ENCODE peak calls at places on chromosomes 11 and 22, in ten cellular contexts. One of them, this sample, is unnamed.

GRCh38 chr11:316031-316701 is 2.3 kb downstream of the IFITM1 start:
- DNase-seq in A673: no peak
- DNase-seq in Peyer's patch: no peak
- DNase-seq in breast epithelium: no peak
- DNase-seq in lower lobe of right lung: peak; percentile 54
- DNase-seq in tibial nerve: no peak
- DNase-seq in HepG2: no peak
- DNase-seq in pancreas: peak; percentile 47
- DNase-seq in CD8-positive, alpha-beta memory T cell: peak; percentile 54
- DNase-seq in AG04450: no peak
- DNase-seq in this sample: no peak

GRCh38 chr11:134372536-134372935 is 39.5 kb downstream of the B3GAT1 start:
- DNase-seq in A673: no peak
- DNase-seq in Peyer's patch: no peak
- DNase-seq in breast epithelium: peak; percentile 28
- DNase-seq in lower lobe of right lung: no peak
- DNase-seq in tibial nerve: no peak
- DNase-seq in HepG2: no peak
- DNase-seq in pancreas: no peak
- DNase-seq in CD8-positive, alpha-beta memory T cell: no peak
- DNase-seq in AG04450: no peak
- DNase-seq in this sample: no peak

GRCh38 chr11:13105237-13105844 is 96.2 kb downstream of the RASSF10 start:
- DNase-seq in A673: no peak
- DNase-seq in Peyer's patch: no peak
- DNase-seq in breast epithelium: no peak
- DNase-seq in lower lobe of right lung: no peak
- DNase-seq in tibial nerve: no peak
- DNase-seq in HepG2: no peak
- DNase-seq in pancreas: peak; percentile 33
- DNase-seq in CD8-positive, alpha-beta memory T cell: no peak
- DNase-seq in AG04450: no peak
- DNase-seq in this sample: no peak

GRCh38 chr22:46031965-46032851 is 55.2 kb upstream of the WNT7B start:
- DNase-seq in A673: no peak
- DNase-seq in Peyer's patch: no peak
- DNase-seq in breast epithelium: peak; percentile 45
- DNase-seq in lower lobe of right lung: peak; percentile 36
- DNase-seq in tibial nerve: no peak
- DNase-seq in HepG2: no peak
- DNase-seq in pancreas: peak; percentile 47
- DNase-seq in CD8-positive, alpha-beta memory T cell: no peak
- DNase-seq in AG04450: no peak
- DNase-seq in this sample: no peak

GRCh38 chr11:71181566-71181965 is 70.8 kb downstream of the SHANK2 start:
- DNase-seq in A673: no peak
- DNase-seq in Peyer's patch: no peak
- DNase-seq in breast epithelium: no peak
- DNase-seq in lower lobe of right lung: no peak
- DNase-seq in tibial nerve: no peak
- DNase-seq in HepG2: no peak
- DNase-seq in pancreas: no peak
- DNase-seq in CD8-positive, alpha-beta memory T cell: no peak
- DNase-seq in AG04450: no peak
- DNase-seq in this sample: no peak

GRCh38 chr11:57460756-57461749 is 725 bp downstream of the RTN4RL2 start:
- DNase-seq in A673: no peak
- DNase-seq in Peyer's patch: no peak
- DNase-seq in breast epithelium: no peak
- DNase-seq in lower lobe of right lung: no peak
- DNase-seq in tibial nerve: no peak
- DNase-seq in HepG2: no peak
- DNase-seq in pancreas: peak; percentile 64
- DNase-seq in CD8-positive, alpha-beta memory T cell: no peak
- DNase-seq in AG04450: no peak
- DNase-seq in this sample: no peak

GRCh38 chr11:45026835-45027234 is 76.2 kb upstream of the TP53I11 start:
- DNase-seq in A673: no peak
- DNase-seq in Peyer's patch: no peak
- DNase-seq in breast epithelium: no peak
- DNase-seq in lower lobe of right lung: no peak
- DNase-seq in tibial nerve: no peak
- DNase-seq in HepG2: no peak
- DNase-seq in pancreas: no peak
- DNase-seq in CD8-positive, alpha-beta memory T cell: no peak
- DNase-seq in AG04450: no peak
- DNase-seq in this sample: no peak

GRCh38 chr11:62958547-62959071 is 26.2 kb downstream of the SLC22A6 start:
- DNase-seq in A673: peak; percentile 58
- DNase-seq in Peyer's patch: no peak
- DNase-seq in breast epithelium: no peak
- DNase-seq in lower lobe of right lung: no peak
- DNase-seq in tibial nerve: no peak
- DNase-seq in HepG2: no peak
- DNase-seq in pancreas: no peak
- DNase-seq in CD8-positive, alpha-beta memory T cell: no peak
- DNase-seq in AG04450: peak; percentile 4
- DNase-seq in this sample: no peak

GRCh38 chr11:67303989-67304411 is 670 bp downstream of the SSH3 start:
- DNase-seq in A673: no peak
- DNase-seq in Peyer's patch: no peak
- DNase-seq in breast epithelium: peak; percentile 67
- DNase-seq in lower lobe of right lung: peak; percentile 71
- DNase-seq in tibial nerve: no peak
- DNase-seq in HepG2: no peak
- DNase-seq in pancreas: peak; percentile 67
- DNase-seq in CD8-positive, alpha-beta memory T cell: peak; percentile 29
- DNase-seq in AG04450: no peak
- DNase-seq in this sample: no peak

GRCh38 chr11:67303132-67303988 is at the start of gene SSH3:
- DNase-seq in A673: peak; percentile 58
- DNase-seq in Peyer's patch: peak; percentile 60
- DNase-seq in breast epithelium: peak; percentile 73
- DNase-seq in lower lobe of right lung: peak; percentile 92
- DNase-seq in tibial nerve: peak; percentile 75
- DNase-seq in HepG2: peak; percentile 56
- DNase-seq in pancreas: peak; percentile 91
- DNase-seq in CD8-positive, alpha-beta memory T cell: peak; percentile 24
- DNase-seq in AG04450: no peak
- DNase-seq in this sample: peak; percentile 64

GRCh38 chr11:67306769-67307544 is 3.6 kb downstream of the SSH3 start:
- DNase-seq in A673: no peak
- DNase-seq in Peyer's patch: no peak
- DNase-seq in breast epithelium: no peak
- DNase-seq in lower lobe of right lung: no peak
- DNase-seq in tibial nerve: no peak
- DNase-seq in HepG2: no peak
- DNase-seq in pancreas: peak; percentile 28
- DNase-seq in CD8-positive, alpha-beta memory T cell: no peak
- DNase-seq in AG04450: no peak
- DNase-seq in this sample: no peak

GRCh38 chr11:67302571-67303131 is 679 bp upstream of the SSH3 start:
- DNase-seq in A673: no peak
- DNase-seq in Peyer's patch: no peak
- DNase-seq in breast epithelium: peak; percentile 58
- DNase-seq in lower lobe of right lung: peak; percentile 85
- DNase-seq in tibial nerve: no peak
- DNase-seq in HepG2: no peak
- DNase-seq in pancreas: peak; percentile 63
- DNase-seq in CD8-positive, alpha-beta memory T cell: no peak
- DNase-seq in AG04450: no peak
- DNase-seq in this sample: no peak

DNA sequence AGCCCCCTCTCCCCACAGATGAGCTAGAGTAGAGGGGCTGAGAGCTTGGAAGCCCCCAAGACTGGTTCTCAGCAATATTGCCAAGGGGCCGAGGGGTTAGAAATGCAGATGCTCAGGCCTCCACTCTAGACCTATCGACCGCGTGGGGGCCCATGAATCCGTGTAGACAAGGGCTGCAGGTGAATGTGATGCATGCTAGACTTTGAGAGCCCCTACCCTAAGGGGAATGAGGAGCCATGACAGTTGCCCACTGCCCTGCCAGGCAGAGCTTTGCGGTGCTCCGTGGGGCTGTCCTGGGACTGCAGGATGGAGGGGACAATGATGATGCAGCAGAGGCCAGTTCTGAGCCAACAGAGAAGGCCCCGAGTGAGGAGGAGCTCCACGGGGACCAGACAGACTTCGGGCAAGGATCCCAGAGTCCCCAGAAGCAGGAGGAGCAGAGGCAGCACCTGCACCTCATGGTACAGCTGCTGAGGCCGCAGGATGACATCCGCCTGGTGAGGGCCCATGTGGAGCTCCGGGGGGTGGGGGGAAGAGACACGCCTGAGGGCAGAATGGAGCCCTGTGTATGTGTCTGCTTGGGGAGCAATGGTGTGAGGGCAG is 1.3 kb downstream of the SSH3 start:
- DNase-seq in A673: no peak
- DNase-seq in Peyer's patch: no peak
- DNase-seq in breast epithelium: peak; percentile 50
- DNase-seq in lower lobe of right lung: peak; percentile 39
- DNase-seq in tibial nerve: no peak
- DNase-seq in HepG2: no peak
- DNase-seq in pancreas: peak; percentile 35
- DNase-seq in CD8-positive, alpha-beta memory T cell: no peak
- DNase-seq in AG04450: no peak
- DNase-seq in this sample: no peak
- H3K27ac ChIP-seq in A673: no peak overlapping the region
- H3K27ac ChIP-seq in Peyer's patch: peak overlapping the region; percentile 90
- H3K27ac ChIP-seq in breast epithelium: peak overlapping the region; percentile 93
- H3K27ac ChIP-seq in lower lobe of right lung: no peak overlapping the region
- H3K27ac ChIP-seq in tibial nerve: no peak overlapping the region
- H3K27ac ChIP-seq in HepG2: no peak overlapping the region
- H3K27ac ChIP-seq in pancreas: no peak overlapping the region
- H3K27ac ChIP-seq in CD8-positive, alpha-beta memory T cell: no peak overlapping the region
- H3K27ac ChIP-seq in AG04450: no peak overlapping the region
- H3K27ac ChIP-seq in this sample: peak overlapping the region; percentile 84

GRCh38 chr11:122439911-122440782 is 215.4 kb upstream of the UBASH3B start:
- DNase-seq in A673: peak; percentile 75
- DNase-seq in Peyer's patch: no peak
- DNase-seq in breast epithelium: no peak
- DNase-seq in lower lobe of right lung: no peak
- DNase-seq in tibial nerve: no peak
- DNase-seq in HepG2: peak; percentile 83
- DNase-seq in pancreas: peak; percentile 22
- DNase-seq in CD8-positive, alpha-beta memory T cell: no peak
- DNase-seq in AG04450: no peak
- DNase-seq in this sample: peak; percentile 56

GRCh38 chr11:122436188-122436555 is 219.3 kb upstream of the UBASH3B start:
- DNase-seq in A673: no peak
- DNase-seq in Peyer's patch: no peak
- DNase-seq in breast epithelium: no peak
- DNase-seq in lower lobe of right lung: no peak
- DNase-seq in tibial nerve: no peak
- DNase-seq in HepG2: no peak
- DNase-seq in pancreas: no peak
- DNase-seq in CD8-positive, alpha-beta memory T cell: no peak
- DNase-seq in AG04450: no peak
- DNase-seq in this sample: no peak

GRCh38 chr11:122440783-122441701 is 214.5 kb upstream of the UBASH3B start:
- DNase-seq in A673: peak; percentile 70
- DNase-seq in Peyer's patch: no peak
- DNase-seq in breast epithelium: no peak
- DNase-seq in lower lobe of right lung: no peak
- DNase-seq in tibial nerve: peak; percentile 19
- DNase-seq in HepG2: no peak
- DNase-seq in pancreas: no peak
- DNase-seq in CD8-positive, alpha-beta memory T cell: no peak
- DNase-seq in AG04450: no peak
- DNase-seq in this sample: no peak

GRCh38 chr11:122441702-122442092 is 213.8 kb upstream of the UBASH3B start:
- DNase-seq in A673: peak; percentile 58
- DNase-seq in Peyer's patch: no peak
- DNase-seq in breast epithelium: no peak
- DNase-seq in lower lobe of right lung: no peak
- DNase-seq in tibial nerve: no peak
- DNase-seq in HepG2: no peak
- DNase-seq in pancreas: no peak
- DNase-seq in CD8-positive, alpha-beta memory T cell: no peak
- DNase-seq in AG04450: no peak
- DNase-seq in this sample: no peak
- H3K27ac ChIP-seq in A673: no peak overlapping the region
- H3K27ac ChIP-seq in Peyer's patch: no peak overlapping the region
- H3K27ac ChIP-seq in breast epithelium: peak overlapping the region; percentile 54
- H3K27ac ChIP-seq in lower lobe of right lung: peak overlapping the region; percentile 31
- H3K27ac ChIP-seq in tibial nerve: no peak overlapping the region
- H3K27ac ChIP-seq in HepG2: no peak overlapping the region
- H3K27ac ChIP-seq in pancreas: no peak overlapping the region
- H3K27ac ChIP-seq in CD8-positive, alpha-beta memory T cell: no peak overlapping the region
- H3K27ac ChIP-seq in AG04450: no peak overlapping the region
- H3K27ac ChIP-seq in this sample: peak overlapping the region; percentile 86

DNA sequence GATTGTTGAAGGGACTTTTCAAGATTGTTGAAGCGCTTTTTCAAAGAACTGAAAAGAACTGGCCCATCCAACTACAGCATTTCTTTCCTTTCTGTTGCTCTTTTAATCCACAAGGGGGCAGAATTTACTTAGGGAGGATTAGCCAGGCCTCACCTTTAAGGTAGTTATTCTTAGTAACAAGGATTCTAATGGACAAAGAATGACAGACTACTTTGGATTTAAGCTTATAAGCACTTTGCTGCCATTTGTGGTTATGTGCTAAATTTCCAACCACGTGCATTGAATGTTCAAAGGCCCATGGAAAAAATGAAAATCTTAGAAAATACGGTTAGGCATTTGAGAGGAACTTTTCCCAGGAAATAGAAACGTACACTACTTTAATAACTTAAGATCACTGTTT is 49.5 kb upstream of the HSPA8 start:
- DNase-seq in A673: peak; percentile 83
- DNase-seq in Peyer's patch: no peak
- DNase-seq in breast epithelium: no peak
- DNase-seq in lower lobe of right lung: no peak
- DNase-seq in tibial nerve: no peak
- DNase-seq in HepG2: peak; percentile 38
- DNase-seq in pancreas: no peak
- DNase-seq in CD8-positive, alpha-beta memory T cell: peak; percentile 33
- DNase-seq in AG04450: no peak
- DNase-seq in this sample: peak; percentile 6
- H3K27ac ChIP-seq in A673: no peak overlapping the region
- H3K27ac ChIP-seq in Peyer's patch: no peak overlapping the region
- H3K27ac ChIP-seq in breast epithelium: peak overlapping the region; percentile 31
- H3K27ac ChIP-seq in lower lobe of right lung: no peak overlapping the region
- H3K27ac ChIP-seq in tibial nerve: peak overlapping the region; percentile 17
- H3K27ac ChIP-seq in HepG2: no peak overlapping the region
- H3K27ac ChIP-seq in pancreas: no peak overlapping the region
- H3K27ac ChIP-seq in CD8-positive, alpha-beta memory T cell: no peak overlapping the region
- H3K27ac ChIP-seq in AG04450: no peak overlapping the region
- H3K27ac ChIP-seq in this sample: no peak overlapping the region

DNA sequence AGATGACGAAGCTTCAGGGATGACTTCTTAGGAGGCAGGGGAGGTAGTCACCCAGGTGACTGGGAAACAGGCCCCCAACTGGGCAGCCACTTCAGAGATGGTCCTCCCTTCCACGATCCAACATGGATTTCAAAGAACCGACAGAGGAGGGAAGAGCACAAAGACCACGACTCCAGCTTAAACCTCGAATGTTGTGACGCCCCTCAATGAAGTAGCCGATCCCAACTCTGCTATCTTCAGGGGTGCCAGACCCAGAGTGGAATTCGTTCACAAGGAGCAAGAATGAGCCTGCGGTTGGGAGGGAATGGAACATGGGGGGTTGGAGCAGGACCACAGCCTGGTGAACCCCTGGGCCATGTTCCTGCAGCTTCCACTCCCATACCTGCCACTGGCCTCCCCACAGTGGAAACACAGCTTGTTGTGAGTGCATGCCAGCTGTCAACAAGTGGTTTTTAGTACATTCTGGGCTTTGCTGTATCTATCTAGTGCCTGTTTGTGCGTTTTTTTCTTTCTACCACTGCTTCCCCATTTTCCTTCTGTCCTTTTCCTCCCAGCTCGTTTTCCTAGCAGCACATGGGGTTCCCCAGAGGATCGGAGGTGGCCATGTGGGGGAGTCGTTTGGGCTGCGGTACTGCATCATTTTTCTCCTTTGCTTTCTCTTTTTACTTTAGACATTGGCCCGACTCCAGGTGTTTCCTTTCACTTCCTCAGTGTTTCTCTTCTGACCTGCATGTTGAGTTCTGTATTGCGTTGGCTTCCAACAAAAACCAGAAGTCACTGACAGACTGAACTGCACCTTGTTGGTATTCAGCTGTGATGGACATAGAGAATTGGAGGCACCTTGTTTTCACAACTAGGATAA is 65.8 kb downstream of the MORC2 start:
- DNase-seq in A673: no peak
- DNase-seq in Peyer's patch: peak; percentile 24
- DNase-seq in breast epithelium: no peak
- DNase-seq in lower lobe of right lung: no peak
- DNase-seq in tibial nerve: no peak
- DNase-seq in HepG2: no peak
- DNase-seq in pancreas: no peak
- DNase-seq in CD8-positive, alpha-beta memory T cell: no peak
- DNase-seq in AG04450: no peak
- DNase-seq in this sample: no peak
- H3K27ac ChIP-seq in A673: no peak overlapping the region
- H3K27ac ChIP-seq in Peyer's patch: no peak overlapping the region
- H3K27ac ChIP-seq in breast epithelium: no peak overlapping the region
- H3K27ac ChIP-seq in lower lobe of right lung: no peak overlapping the region
- H3K27ac ChIP-seq in tibial nerve: no peak overlapping the region
- H3K27ac ChIP-seq in HepG2: no peak overlapping the region
- H3K27ac ChIP-seq in pancreas: no peak overlapping the region
- H3K27ac ChIP-seq in CD8-positive, alpha-beta memory T cell: no peak overlapping the region
- H3K27ac ChIP-seq in AG04450: no peak overlapping the region
- H3K27ac ChIP-seq in this sample: no peak overlapping the region